ENCODE peak calls at places on chromosomes 2 and 18, in seven cellular contexts. J, D, Q, R, S, W and F are unnamed samples.

GRCh38 chr18:72419914-72420313 is 124.2 kb downstream of the CBLN2 start:
- DNase-seq in D (no peak), R (no peak), W (no peak), J (no peak), Q (no peak), S (no peak), F (no peak)

GRCh38 chr2:199463000-199463692 is 5.4 kb upstream of the SATB2 start:
- DNase-seq in W (peak), Q (no peak), J (peak), S (peak), R (peak), D (peak), F (no peak)

GRCh38 chr2:222752731-222753130 is 81.3 kb downstream of the MOGAT1 start:
- DNase-seq in J (no peak), Q (no peak), D (no peak), S (no peak), R (no peak), W (no peak), F (no peak)

GRCh38 chr2:208501217-208501616 is 94.6 kb downstream of the PTH2R start:
- DNase-seq in W (peak), Q (no peak), J (no peak), S (no peak), R (no peak), D (no peak), F (no peak)

GRCh38 chr2:10520154-10520553 is 72.0 kb upstream of the ODC1 start:
- DNase-seq in J (no peak), Q (no peak), W (peak), R (no peak), D (no peak), S (no peak), F (no peak)

GRCh38 chr2:162301151-162301804 is 17.2 kb downstream of the IFIH1 start:
- DNase-seq in D (peak), Q (no peak), S (peak), W (peak), J (peak), R (no peak), F (peak)

GRCh38 chr2:240506406-240507059 is 51.3 kb downstream of the ANKMY1 start:
- DNase-seq in D (no peak), W (no peak), Q (no peak), J (no peak), S (no peak), R (no peak), F (no peak)

GRCh38 chr2:18425186-18425585 is 135.3 kb downstream of the RDH14 start:
- DNase-seq in W (no peak), R (peak), J (no peak), Q (no peak), S (peak), D (no peak), F (no peak)

GRCh38 chr18:68662779-68663178 is 52.1 kb downstream of the TMX3 start:
- DNase-seq in Q (no peak), S (peak), W (no peak), R (no peak), D (no peak), J (no peak), F (no peak)

GRCh38 chr2:12897181-12897580 is 180.4 kb downstream of the TRIB2 start:
- DNase-seq in S (no peak), W (peak), Q (no peak), J (no peak), D (no peak), R (no peak), F (no peak)

GRCh38 chr2:32810909-32811495 is 135.8 kb upstream of the LTBP1 start:
- DNase-seq in W (no peak), J (no peak), D (no peak), S (peak), Q (no peak), R (no peak), F (no peak)

GRCh38 chr18:79866889-79867574 is 69.3 kb downstream of the KCNG2 start:
- DNase-seq in D (no peak), W (peak), Q (no peak), J (no peak), S (no peak), R (peak), F (no peak)

GRCh38 chr2:219421323-219421722 is 3.1 kb downstream of the DES start:
- DNase-seq in W (no peak), S (no peak), J (no peak), Q (no peak), D (peak), R (no peak), F (no peak)

GRCh38 chr2:68171684-68172083 is 14.0 kb downstream of the PNO1 start:
- DNase-seq in W (no peak), R (no peak), D (no peak), Q (no peak), S (no peak), J (no peak), F (no peak)

GRCh38 chr2:201985740-201986735 is 47.6 kb upstream of the FZD7 start:
- DNase-seq in R (no peak), S (no peak), W (no peak), J (no peak), Q (no peak), D (no peak), F (no peak)

GRCh38 chr2:155546715-155547555 is 785.6 kb downstream of the NR4A2 start:
- DNase-seq in J (no peak), D (no peak), W (no peak), R (no peak), Q (no peak), S (no peak), F (no peak)

GRCh38 chr2:218290316-218291261 is 1.7 kb downstream of the TMBIM1 start:
- DNase-seq in J (no peak), R (no peak), D (no peak), Q (no peak), S (no peak), W (peak), F (no peak)

GRCh38 chr2:130339885-130340745 is 2.6 kb upstream of the IMP4 start:
- DNase-seq in S (no peak), W (no peak), R (peak), J (no peak), Q (no peak), D (no peak), F (no peak)

GRCh38 chr18:28175930-28176673 is 828 bp downstream of the CDH2 start:
- DNase-seq in W (no peak), D (peak), J (no peak), R (no peak), Q (no peak), S (peak), F (no peak)

GRCh38 chr18:21901423-21901822 is 160.8 kb downstream of the MIB1 start:
- DNase-seq in D (no peak), Q (no peak), W (no peak), J (no peak), R (no peak), S (peak), F (no peak)

GRCh38 chr2:218270721-218271486 is 585 bp downstream of the PNKD start:
- DNase-seq in W (no peak), R (peak), Q (no peak), D (no peak), J (no peak), S (no peak), F (no peak)

GRCh38 chr2:202099515-202099914 is 26.5 kb downstream of the KIAA2012 start:
- DNase-seq in R (no peak), D (no peak), W (no peak), J (no peak), Q (no peak), S (no peak), F (no peak)

GRCh38 chr18:14100503-14101286 is 31.5 kb downstream of the ZNF519 start:
- DNase-seq in D (no peak), Q (no peak), S (no peak), W (no peak), R (no peak), J (no peak), F (no peak)

GRCh38 chr18:49581369-49581768 is 19.5 kb downstream of the LIPG start:
- DNase-seq in J (no peak), S (no peak), W (no peak), Q (no peak), R (peak), D (no peak), F (no peak)

GRCh38 chr2:75424936-75425619 is 135.7 kb downstream of the EVA1A start:
- DNase-seq in S (peak), D (no peak), R (no peak), J (no peak), W (no peak), Q (no peak), F (no peak)

GRCh38 chr2:64770781-64771334 is 117.1 kb upstream of the SERTAD2 start:
- DNase-seq in R (no peak), Q (no peak), D (peak), S (peak), W (no peak), J (no peak), F (no peak)

GRCh38 chr2:42117182-42117579 is 52.0 kb upstream of the EML4 start:
- DNase-seq in R (peak), J (no peak), Q (no peak), D (no peak), S (no peak), W (no peak), F (no peak)

GRCh38 chr2:108837198-108837597 is 50.6 kb downstream of the CCDC138 start:
- DNase-seq in W (no peak), R (no peak), Q (no peak), S (no peak), D (no peak), J (no peak), F (no peak)

GRCh38 chr2:79941172-79941571 is 363.4 kb downstream of the LRRTM1 start:
- DNase-seq in S (no peak), D (no peak), W (no peak), Q (no peak), R (no peak), J (no peak), F (no peak)

GRCh38 chr2:215751200-215751910 is 262.0 kb downstream of the MREG start:
- DNase-seq in J (no peak), D (no peak), S (peak), Q (no peak), W (no peak), R (no peak), F (peak)

GRCh38 chr2:95357717-95358280 is 44.7 kb upstream of the FAHD2A start:
- DNase-seq in S (no peak), D (no peak), Q (peak), W (peak), R (peak), J (no peak), F (no peak)

GRCh38 chr2:219737270-219737691 is 109.9 kb downstream of the SLC4A3 start:
- DNase-seq in D (peak), Q (no peak), R (no peak), W (no peak), S (peak), J (no peak), F (no peak)

GRCh38 chr2:241546771-241547498 is 11.6 kb upstream of the BOK start:
- DNase-seq in J (no peak), W (no peak), S (peak), D (no peak), R (no peak), Q (no peak), F (peak)

GRCh38 chr2:241548451-241548835 is 10.1 kb upstream of the BOK start:
- DNase-seq in Q (no peak), J (no peak), D (no peak), W (no peak), R (no peak), S (no peak), F (no peak)

GRCh38 chr2:241545113-241545512 is 13.4 kb upstream of the BOK start:
- DNase-seq in D (no peak), S (peak), Q (no peak), J (no peak), R (no peak), W (no peak), F (no peak)

GRCh38 chr2:241547781-241548450 is 10.6 kb upstream of the BOK start:
- DNase-seq in S (no peak), D (no peak), J (no peak), R (no peak), W (no peak), Q (no peak), F (no peak)

GRCh38 chr2:241545523-241546473 is 12.7 kb upstream of the BOK start:
- DNase-seq in J (no peak), D (no peak), S (no peak), Q (no peak), W (no peak), R (no peak), F (no peak)
- H3K4me3 ChIP-seq in J (no peak), D (no peak), S (peak), Q (no peak), W (no peak), R (no peak), F (no peak)

GRCh38 chr2:100765481-100765880 is 54.5 kb upstream of the NPAS2 start:
- DNase-seq in R (no peak), W (no peak), Q (no peak), D (no peak), J (no peak), S (no peak), F (no peak)
- H3K4me3 ChIP-seq in R (no peak), W (no peak), Q (no peak), D (no peak), J (no peak), S (no peak), F (no peak)

DNA sequence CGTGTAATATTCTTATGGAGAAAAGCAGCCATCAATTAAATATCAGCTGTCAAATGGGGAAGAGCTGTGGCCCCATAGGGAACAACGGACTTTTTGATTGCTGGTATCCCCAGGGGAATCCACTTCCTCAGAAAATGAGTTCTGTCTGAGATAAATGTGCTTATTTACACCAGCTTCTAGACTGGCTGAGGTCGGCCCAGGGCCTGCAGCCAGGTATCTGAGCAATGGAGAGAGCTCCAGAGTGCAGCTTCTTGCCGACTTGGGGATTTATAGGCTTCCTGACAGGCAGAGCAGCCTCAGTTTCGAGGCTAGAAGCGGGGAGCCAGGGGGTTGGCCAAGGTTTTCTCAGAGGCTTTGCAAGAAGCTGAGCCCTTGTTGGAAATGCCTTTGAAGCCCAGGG is 67.2 kb downstream of the MCFD2 start:
- DNase-seq in J (no peak), S (no peak), Q (no peak), D (peak), R (no peak), W (no peak), F (no peak)
- H3K4me3 ChIP-seq in J (no peak), S (no peak), Q (no peak), D (no peak), R (no peak), W (no peak), F (no peak)

DNA sequence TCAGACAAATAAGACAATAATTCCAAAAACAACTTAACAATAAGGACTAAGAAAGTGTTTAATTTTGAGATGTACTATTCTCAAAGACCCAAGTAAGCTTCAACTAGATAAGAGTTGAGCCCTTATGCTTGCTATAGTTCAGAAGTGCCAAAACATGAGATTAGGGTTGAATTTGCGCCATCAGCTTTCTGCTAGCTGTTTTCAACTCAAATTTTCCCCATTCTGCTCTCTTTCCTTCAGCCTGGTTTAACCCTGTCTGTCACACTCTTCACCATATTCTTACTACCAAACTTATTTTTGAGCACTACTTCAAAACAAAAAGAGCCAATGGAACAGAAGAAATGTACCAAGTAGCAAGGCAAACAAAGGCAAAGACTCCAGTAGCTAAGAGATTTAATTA is 4.1 kb downstream of the NFE2L2 start:
- DNase-seq in Q (no peak), R (no peak), W (no peak), J (no peak), D (no peak), S (no peak), F (no peak)
- H3K4me3 ChIP-seq in Q (no peak), R (peak), W (no peak), J (no peak), D (peak), S (peak), F (peak)